ENCODE peak calls at places on chromosomes 12 and 14, in ten cellular contexts. E is kidney glomerular epithelial cell; U is iris pigment epithelial cell; R is AG08395; F is aorta; T is non-pigmented ciliary epithelial cell; M is cortex of kidney; K is C1 segment of cervical spinal cord; Z is naive thymus-derived CD4-positive, alpha-beta T cell; J is mammary epithelial cell. L is an unnamed sample.
A peak's percentile ranks its signal among the peaks of the same experiment; 100 is the strongest.

GRCh38 chr14:37508500-37508899 is 86.5 kb downstream of the FOXA1 start:
- DNase-seq in R (no peak), Z (no peak), T (no peak), U (peak; percentile 14), K (no peak), E (no peak), M (no peak), J (no peak), F (no peak), L (no peak)

GRCh38 chr12:132359971-132360370 is 30.6 kb upstream of the GALNT9 start:
- DNase-seq in U (no peak), Z (no peak), M (no peak), K (no peak), T (no peak), R (no peak), J (no peak), E (no peak), F (peak; percentile 31), L (peak; percentile 57)

GRCh38 chr14:55752580-55753365 is 172.8 kb downstream of the KTN1 start:
- DNase-seq in U (peak; percentile 89), T (peak; percentile 15), E (peak; percentile 67), K (no peak), J (peak; percentile 11), F (no peak), Z (no peak), R (no peak), M (no peak), L (no peak)

GRCh38 chr14:67971627-67972625 is 152.3 kb downstream of the RAD51B start:
- DNase-seq in R (no peak), U (no peak), K (no peak), Z (no peak), F (no peak), J (peak; percentile 50), E (no peak), T (no peak), M (no peak), L (no peak)

GRCh38 chr12:125203145-125203765 is 138.0 kb downstream of the AACS start:
- DNase-seq in Z (no peak), U (no peak), K (no peak), T (no peak), J (no peak), M (no peak), E (no peak), R (peak; percentile 19), F (no peak), L (no peak)

GRCh38 chr12:12282761-12283160 is 15.9 kb upstream of the LRP6 start:
- DNase-seq in Z (no peak), J (peak; percentile 78), U (peak; percentile 85), T (peak; percentile 52), R (peak; percentile 42), E (peak; percentile 68), K (no peak), F (no peak), M (no peak), L (no peak)

GRCh38 chr12:57044856-57045255 is 5.1 kb downstream of the MYO1A start:
- DNase-seq in R (no peak), T (no peak), F (no peak), U (no peak), K (no peak), J (no peak), E (no peak), Z (no peak), M (no peak), L (no peak)

GRCh38 chr12:22268406-22268805 is 66.1 kb downstream of the ST8SIA1 start:
- DNase-seq in R (no peak), K (no peak), Z (no peak), U (no peak), J (no peak), T (no peak), M (no peak), F (no peak), E (no peak), L (no peak)

GRCh38 chr12:116053479-116054195 is 223.9 kb downstream of the MED13L start:
- DNase-seq in U (peak; percentile 93), R (peak; percentile 68), T (no peak), J (peak; percentile 14), E (no peak), M (no peak), K (peak; percentile 11), Z (no peak), F (peak; percentile 59), L (no peak)

GRCh38 chr14:90687680-90688079 is 128.6 kb downstream of the TTC7B start:
- DNase-seq in U (no peak), R (no peak), E (no peak), Z (no peak), T (no peak), F (no peak), J (no peak), K (no peak), M (no peak), L (no peak)

GRCh38 chr12:57487055-57487596 is 742 bp upstream of the MARS1 start:
- DNase-seq in F (no peak), M (no peak), E (no peak), U (no peak), Z (no peak), K (no peak), T (no peak), R (no peak), J (no peak), L (no peak)

GRCh38 chr14:50063876-50064420 is 52.4 kb downstream of the VCPKMT start:
- DNase-seq in E (no peak), Z (no peak), J (no peak), M (no peak), K (no peak), T (no peak), U (no peak), R (no peak), F (no peak), L (no peak)

GRCh38 chr12:50302686-50303085 is 19.4 kb upstream of the LIMA1 start:
- DNase-seq in U (no peak), K (no peak), M (no peak), T (no peak), F (no peak), J (no peak), E (no peak), Z (no peak), R (peak; percentile 78), L (no peak)

GRCh38 chr14:67251573-67252226 is 10.5 kb downstream of the PALS1 start:
- DNase-seq in F (no peak), M (no peak), K (no peak), U (peak; percentile 53), Z (no peak), J (peak; percentile 56), T (no peak), E (no peak), R (no peak), L (no peak)

GRCh38 chr12:3101309-3102022 is 24.3 kb downstream of the TSPAN9 start:
- DNase-seq in Z (no peak), K (no peak), R (peak; percentile 48), U (no peak), M (no peak), F (no peak), E (peak; percentile 18), T (no peak), J (peak; percentile 88), L (no peak)

GRCh38 chr12:75713434-75713833 is 202.0 kb upstream of the KRR1 start:
- DNase-seq in E (no peak), T (no peak), M (no peak), Z (no peak), J (no peak), F (no peak), K (no peak), R (no peak), U (no peak), L (no peak)

GRCh38 chr12:126811401-126811800 is 1455.6 kb upstream of the TMEM132C start:
- DNase-seq in J (no peak), Z (no peak), T (no peak), M (no peak), E (no peak), R (no peak), F (no peak), K (no peak), U (no peak), L (no peak)

GRCh38 chr12:288687-289086 is 26.1 kb upstream of the SLC6A13 start:
- DNase-seq in T (peak; percentile 32), M (no peak), J (peak; percentile 58), U (peak; percentile 55), F (peak; percentile 59), R (peak; percentile 60), Z (no peak), K (no peak), E (no peak), L (no peak)

GRCh38 chr12:117502633-117503032 is 141.2 kb upstream of the NOS1 start:
- DNase-seq in Z (no peak), E (no peak), J (no peak), R (no peak), U (no peak), K (no peak), F (no peak), T (no peak), M (no peak), L (no peak)

GRCh38 chr12:93116632-93117031 is 187.5 kb upstream of the EEA1 start:
- DNase-seq in E (no peak), M (no peak), R (no peak), Z (no peak), U (peak; percentile 75), J (no peak), K (no peak), T (no peak), F (no peak), L (no peak)

GRCh38 chr14:105019861-105020814 is 745 bp downstream of the CDCA4 start:
- DNase-seq in M (no peak), F (peak; percentile 57), J (no peak), U (peak; percentile 63), K (no peak), T (no peak), E (peak; percentile 59), Z (peak; percentile 55), R (peak; percentile 20), L (peak; percentile 73)

GRCh38 chr12:13603951-13604350 is 377.5 kb downstream of the GRIN2B start:
- DNase-seq in Z (no peak), M (no peak), K (no peak), T (no peak), J (no peak), F (no peak), R (no peak), U (no peak), E (no peak), L (no peak)